ENCODE peak calls at places on chromosomes 16 and 17, in five cellular contexts. U is colonic mucosa, W is pancreas, F is Panc1, T is psoas muscle. V is an unnamed sample.

GRCh38 chr17:9309216-9309615 is 266.4 kb downstream of the STX8 start:
- DNase-seq in U (no peak), W (no peak), F (no peak), T (no peak), V (no peak)

GRCh38 chr17:44782349-44782850 is 23.6 kb downstream of the ADAM11 start:
- DNase-seq in U (no peak), W (no peak), F (no peak), T (no peak), V (no peak)

GRCh38 chr16:31084584-31085298 is 4.0 kb downstream of the PRSS53 start:
- DNase-seq in U (no peak), W (peak; percentile 15), F (no peak), T (peak; percentile 46), V (no peak)

GRCh38 chr16:80931985-80932720 is 74.5 kb downstream of the CMC2 start:
- DNase-seq in U (peak; percentile 53), W (peak; percentile 53), F (no peak), T (peak; percentile 90), V (peak; percentile 67)

GRCh38 chr17:43591750-43592562 is 45.8 kb upstream of the ETV4 start:
- DNase-seq in U (peak; percentile 62), W (no peak), F (no peak), T (peak; percentile 86), V (peak; percentile 90)

GRCh38 chr17:70313450-70313849 is 144.1 kb downstream of the KCNJ2 start:
- DNase-seq in U (no peak), W (no peak), F (no peak), T (no peak), V (no peak)

GRCh38 chr17:2195729-2196128 is 107.9 kb downstream of the SMG6 start:
- DNase-seq in U (no peak), W (no peak), F (no peak), T (no peak), V (no peak)

GRCh38 chr16:1538804-1539520 is 5.5 kb downstream of the TMEM204 start:
- DNase-seq in U (no peak), W (no peak), F (no peak), T (peak; percentile 55), V (no peak)

GRCh38 chr17:7946441-7946840 is 14.4 kb downstream of the CNTROB start:
- DNase-seq in U (no peak), W (no peak), F (no peak), T (no peak), V (no peak)
- H3K4me1 ChIP-seq in U (no peaks in the 10 kb centered on the region), W (no peaks in the 10 kb centered on the region), F (no peaks in the 10 kb centered on the region), T (no peaks in the 10 kb centered on the region), V (no peaks in the 10 kb centered on the region)

GRCh38 chr17:29615492-29616299 is 7.0 kb downstream of the CORO6 start:
- DNase-seq in U (peak; percentile 88), W (peak; percentile 73), F (no peak), T (peak; percentile 93), V (peak; percentile 88)
- H3K27ac ChIP-seq in U (no peak overlapping the region), W (no peak overlapping the region), F (peak overlapping the region; percentile 19), T (peak overlapping the region; percentile 69), V (no peak overlapping the region)

GRCh38 chr16:51968756-51969155 is 578.2 kb downstream of the TOX3 start:
- DNase-seq in U (no peak), W (no peak), F (no peak), T (no peak), V (no peak)

GRCh38 chr16:51967566-51967965 is 579.4 kb downstream of the TOX3 start:
- DNase-seq in U (no peak), W (no peak), F (no peak), T (no peak), V (no peak)

GRCh38 chr16:51971184-51971583 is 575.8 kb downstream of the TOX3 start:
- DNase-seq in U (no peak), W (no peak), F (no peak), T (no peak), V (no peak)
- TF ChIP-seq CTCF in U (no peak), W (no peak), F (peak; percentile 50), T (no peak), V (no peak)

DNA sequence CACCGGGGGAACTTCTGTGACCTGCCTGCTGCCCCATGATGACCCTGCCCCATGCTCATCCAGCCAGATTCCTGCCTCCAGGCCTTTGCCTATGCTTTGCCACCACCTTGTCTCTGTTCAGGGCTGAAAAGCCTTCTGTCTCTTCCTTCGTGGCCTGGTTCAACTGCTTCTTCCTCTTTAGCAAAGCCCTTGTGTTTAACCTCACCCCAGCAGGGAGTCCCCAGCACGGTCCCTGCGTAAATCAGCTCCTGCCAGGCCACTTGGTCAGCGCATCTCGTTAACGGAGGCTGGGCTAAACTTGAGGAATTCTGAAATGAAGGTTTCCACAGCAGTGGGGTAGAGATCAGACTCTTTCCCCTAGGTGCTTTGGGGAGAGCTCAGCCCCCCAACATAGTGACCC is 16.1 kb upstream of the KCNJ12 start:
- DNase-seq in U (no peak), W (no peak), F (no peak), T (no peak), V (no peak)
- H3K4me1 ChIP-seq in U (no peaks in the 10 kb centered on the region), W (no peaks in the 10 kb centered on the region), F (no peaks in the 10 kb centered on the region), T (no peaks in the 10 kb centered on the region), V (no peaks in the 10 kb centered on the region)

GRCh38 chr17:63476857-63477470 is at the start of gene ACE:
- DNase-seq in U (peak; percentile 84), W (no peak), F (no peak), T (no peak), V (no peak)

GRCh38 chr17:63474174-63474913 is 2.5 kb upstream of the ACE start:
- DNase-seq in U (peak; percentile 34), W (peak; percentile 84), F (no peak), T (no peak), V (no peak)

GRCh38 chr17:63476494-63476856 is 386 bp upstream of the ACE start:
- DNase-seq in U (peak; percentile 38), W (no peak), F (no peak), T (no peak), V (no peak)

GRCh38 chr17:63474914-63475460 is 1.9 kb upstream of the ACE start:
- DNase-seq in U (no peak), W (no peak), F (no peak), T (no peak), V (no peak)

GRCh38 chr17:63475491-63476412 is 1.1 kb upstream of the ACE start:
- DNase-seq in U (no peak), W (no peak), F (no peak), T (no peak), V (no peak)
- H3K27ac ChIP-seq in U (no peak overlapping the region), W (peak overlapping the region; percentile 4), F (no peak overlapping the region), T (peak overlapping the region; percentile 21), V (peak overlapping the region; percentile 35)

GRCh38 chr17:50029185-50029584 is 26.7 kb upstream of the ITGA3 start:
- DNase-seq in U (no peak), W (no peak), F (no peak), T (no peak), V (peak; percentile 49)

GRCh38 chr17:50028207-50029120 is 27.4 kb upstream of the ITGA3 start:
- DNase-seq in U (no peak), W (peak; percentile 44), F (no peak), T (no peak), V (peak; percentile 56)

GRCh38 chr17:50026046-50026675 is 29.7 kb upstream of the ITGA3 start:
- DNase-seq in U (no peak), W (no peak), F (no peak), T (no peak), V (peak; percentile 34)

GRCh38 chr17:50027639-50028206 is 28.2 kb upstream of the ITGA3 start:
- DNase-seq in U (peak; percentile 56), W (peak; percentile 36), F (no peak), T (peak; percentile 77), V (peak; percentile 70)

GRCh38 chr17:50026901-50027638 is 28.8 kb upstream of the ITGA3 start:
- DNase-seq in U (peak; percentile 91), W (peak; percentile 69), F (no peak), T (peak; percentile 90), V (peak; percentile 91)
- TF ChIP-seq CTCF in U (peak; percentile 99), W (peak; percentile 95), F (peak; percentile 96), T (peak; percentile 99), V (peak; percentile 95)

DNA sequence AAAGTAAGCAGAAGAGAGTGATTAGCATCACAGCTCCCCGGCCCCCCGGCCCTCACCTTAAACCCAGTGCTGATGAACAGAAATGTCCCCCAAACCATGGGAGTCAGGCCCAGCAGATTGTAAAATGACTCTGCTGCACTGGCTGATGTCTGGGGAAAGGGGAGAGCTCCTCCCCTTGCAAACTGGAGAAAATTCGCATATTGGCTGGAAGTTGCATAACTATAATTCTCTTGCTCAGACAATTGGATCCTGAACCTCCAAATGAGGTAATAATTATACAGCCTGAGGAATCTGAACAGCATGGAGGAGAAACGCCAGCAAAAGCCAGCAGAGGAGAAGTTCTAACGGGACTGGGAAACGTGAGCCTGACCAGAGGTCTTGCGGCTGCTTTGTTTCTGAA is 109.7 kb downstream of the C16orf95 start:
- DNase-seq in U (no peak), W (no peak), F (no peak), T (no peak), V (no peak)
- H3K4me1 ChIP-seq in U (no peaks in the 10 kb centered on the region), W (peaks cover 6% of the 10 kb centered on the region), F (no peaks in the 10 kb centered on the region), T (no peaks in the 10 kb centered on the region), V (peaks cover 7% of the 10 kb centered on the region)

GRCh38 chr17:80931421-80932265 is 60.0 kb upstream of the CHMP6 start:
- DNase-seq in U (no peak), W (no peak), F (no peak), T (no peak), V (no peak)
- H3K27ac ChIP-seq in U (no peak overlapping the region), W (no peak overlapping the region), F (no peak overlapping the region), T (no peak overlapping the region), V (no peak overlapping the region)

GRCh38 chr17:80949451-80950421 is 41.9 kb upstream of the CHMP6 start:
- DNase-seq in U (no peak), W (peak; percentile 10), F (no peak), T (peak; percentile 42), V (no peak)
- TF ChIP-seq CTCF in U (no peak), W (no peak), F (no peak), T (no peak), V (no peak)

V was measured in right atrium auricular region.